ENCODE peak calls at places on chromosomes 6 and 20, in four cellular contexts. V is tibial artery, E is GM12865, Z is astrocyte. T is an unnamed sample.

GRCh38 chr20:50594591-50595432 is 84.6 kb downstream of the PTPN1 start:
- DNase-seq in V (no peak), E (peak; percentile 38), Z (no peak), T (peak; percentile 51)

GRCh38 chr20:17985388-17986018 is 16.7 kb downstream of the MGME1 start:
- DNase-seq in V (no peak), E (no peak), Z (no peak), T (no peak)

GRCh38 chr6:133764011-133764812 is 124.7 kb upstream of the TCF21 start:
- DNase-seq in V (no peak), E (no peak), Z (peak; percentile 79), T (no peak)

GRCh38 chr6:41586564-41586963 is 40.4 kb downstream of the FOXP4 start:
- DNase-seq in V (no peak), E (no peak), Z (no peak), T (no peak)

GRCh38 chr6:157911278-157911677 is 70.4 kb upstream of the SYNJ2 start:
- DNase-seq in V (no peak), E (no peak), Z (no peak), T (no peak)

GRCh38 chr20:3313681-3314080 is 74.7 kb upstream of the SLC4A11 start:
- DNase-seq in V (no peak), E (no peak), Z (no peak), T (no peak)

GRCh38 chr6:98579089-98579488 is 255.3 kb upstream of the POU3F2 start:
- DNase-seq in V (no peak), E (no peak), Z (peak; percentile 81), T (no peak)

GRCh38 chr20:39946053-39946810 is 742.8 kb downstream of the MAFB start:
- DNase-seq in V (no peak), E (peak; percentile 14), Z (no peak), T (no peak)

GRCh38 chr6:136039185-136039584 is 187.7 kb downstream of the PDE7B start:
- DNase-seq in V (no peak), E (no peak), Z (no peak), T (no peak)

GRCh38 chr6:134074151-134074712 is 21.8 kb upstream of the SLC2A12 start:
- DNase-seq in V (no peak), E (no peak), Z (no peak), T (no peak)

GRCh38 chr6:87297115-87297514 is 25.3 kb upstream of the SMIM8 start:
- DNase-seq in V (no peak), E (no peak), Z (no peak), T (no peak)

GRCh38 chr20:55888655-55889054 is 116.7 kb downstream of the CBLN4 start:
- DNase-seq in V (no peak), E (no peak), Z (no peak), T (no peak)

DNA sequence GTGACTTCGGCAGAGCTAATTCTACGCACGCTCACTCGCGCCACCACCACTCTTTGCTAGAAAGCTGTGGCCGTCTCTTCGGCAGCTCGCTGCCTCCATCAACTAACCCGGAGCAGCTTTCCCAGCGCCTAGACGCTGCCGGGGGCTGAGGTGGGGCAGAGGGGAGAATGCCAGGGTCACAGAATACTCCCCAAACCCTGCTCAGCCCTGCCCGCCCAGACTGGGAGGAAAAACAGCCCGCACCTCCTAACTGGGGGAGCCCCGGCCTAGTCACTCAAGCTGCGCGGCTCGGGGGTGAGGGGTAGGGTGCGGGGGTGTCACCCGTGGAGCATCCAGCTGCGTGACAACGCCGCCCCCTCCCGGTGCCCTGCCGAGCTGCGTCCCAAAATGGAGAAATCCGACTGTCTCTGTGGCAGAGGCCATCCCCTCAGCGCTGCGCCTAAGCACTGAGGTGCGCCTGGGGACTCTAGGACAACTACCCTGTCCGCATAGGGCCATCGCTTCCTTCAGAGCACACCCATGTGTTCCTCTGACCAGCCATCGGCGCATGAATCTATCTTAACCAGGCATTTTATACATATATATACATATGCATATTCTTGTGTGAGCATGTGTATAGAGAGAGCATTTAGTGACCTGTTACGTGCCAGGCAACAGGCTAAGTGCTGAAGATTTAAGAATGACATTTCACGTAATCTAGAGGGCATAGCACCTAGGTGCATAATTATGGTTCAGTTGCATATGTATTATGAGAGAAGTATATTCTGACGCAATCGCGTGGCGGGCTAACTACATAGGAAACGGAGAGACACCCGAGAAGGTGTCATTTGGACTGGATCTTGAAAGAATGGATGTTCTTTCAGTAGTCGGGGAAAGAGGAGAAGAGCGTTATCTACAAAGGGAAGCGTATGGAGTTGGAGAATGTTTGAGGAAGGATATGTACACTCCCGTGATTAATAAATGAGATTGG is 1.5 kb upstream of the TENT5A start:
- DNase-seq in V (peak; percentile 94), E (peak; percentile 74), Z (no peak), T (peak; percentile 91)
- TF ChIP-seq CTCF in V (peak; percentile 68), E (peak; percentile 71), Z (peak; percentile 35), T (peak; percentile 77)

GRCh38 chr20:57483287-57484050 is 41.5 kb downstream of the CTCFL start:
- DNase-seq in V (peak; percentile 29), E (peak; percentile 93), Z (no peak), T (peak; percentile 73)
- TF ChIP-seq CTCF in V (no peak), E (no peak), Z (no peak), T (no peak)

DNA sequence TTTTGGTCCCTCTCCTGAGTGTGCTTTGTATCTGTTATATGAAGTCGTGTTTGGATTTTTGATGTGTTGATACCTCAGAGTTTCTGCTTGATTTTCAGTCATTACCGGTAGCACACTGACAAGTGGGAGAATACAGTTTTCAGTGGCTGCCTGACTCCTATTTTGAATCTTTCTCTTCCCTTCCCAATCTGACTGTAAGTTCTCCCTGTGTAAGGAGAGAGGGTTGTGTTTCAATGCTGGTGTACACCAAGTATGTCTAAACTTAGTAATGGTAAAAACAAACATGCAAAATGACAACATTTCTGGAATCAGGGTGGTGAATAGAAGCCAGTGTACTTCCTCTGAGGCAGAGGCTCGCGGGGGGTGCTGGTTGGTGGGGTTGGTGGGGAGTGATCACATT is 103.4 kb downstream of the HIVEP1 start:
- DNase-seq in V (no peak), E (peak; percentile 59), Z (no peak), T (no peak)
- TF ChIP-seq CTCF in V (no peak), E (no peak), Z (no peak), T (no peak)

GRCh38 chr20:57289401-57290177 is 23.1 kb upstream of the BMP7 start:
- DNase-seq in V (no peak), E (no peak), Z (no peak), T (no peak)

GRCh38 chr20:57290178-57290484 is 23.7 kb upstream of the BMP7 start:
- DNase-seq in V (no peak), E (no peak), Z (no peak), T (no peak)

GRCh38 chr20:57292611-57293010 is 26.2 kb upstream of the BMP7 start:
- DNase-seq in V (no peak), E (no peak), Z (no peak), T (no peak)

GRCh38 chr20:57291694-57292093 is 25.3 kb upstream of the BMP7 start:
- DNase-seq in V (no peak), E (no peak), Z (no peak), T (no peak)

DNA sequence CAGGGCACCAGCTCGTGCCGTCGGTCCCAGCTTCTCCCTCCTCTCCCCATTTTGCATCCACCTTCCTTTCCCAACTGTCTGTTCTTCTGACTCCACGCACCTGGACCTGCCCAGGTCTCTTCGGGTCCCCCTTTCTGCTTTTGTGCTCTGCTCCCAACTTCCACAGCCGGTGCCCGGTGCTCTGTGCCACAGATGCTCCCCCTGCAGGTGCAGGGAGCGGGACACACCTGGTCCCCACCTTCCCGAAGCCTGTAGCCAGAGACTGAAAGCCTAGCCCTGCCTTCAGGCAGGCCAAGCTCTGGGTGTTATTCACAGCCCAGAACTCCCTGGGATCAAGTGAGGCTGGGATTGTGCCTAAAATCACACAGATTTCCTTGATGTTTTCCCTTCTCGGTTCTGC is 24.6 kb upstream of the BMP7 start:
- DNase-seq in V (no peak), E (no peak), Z (no peak), T (no peak)
- TF ChIP-seq CTCF in V (no peak), E (no peak), Z (no peak), T (no peak)

DNA sequence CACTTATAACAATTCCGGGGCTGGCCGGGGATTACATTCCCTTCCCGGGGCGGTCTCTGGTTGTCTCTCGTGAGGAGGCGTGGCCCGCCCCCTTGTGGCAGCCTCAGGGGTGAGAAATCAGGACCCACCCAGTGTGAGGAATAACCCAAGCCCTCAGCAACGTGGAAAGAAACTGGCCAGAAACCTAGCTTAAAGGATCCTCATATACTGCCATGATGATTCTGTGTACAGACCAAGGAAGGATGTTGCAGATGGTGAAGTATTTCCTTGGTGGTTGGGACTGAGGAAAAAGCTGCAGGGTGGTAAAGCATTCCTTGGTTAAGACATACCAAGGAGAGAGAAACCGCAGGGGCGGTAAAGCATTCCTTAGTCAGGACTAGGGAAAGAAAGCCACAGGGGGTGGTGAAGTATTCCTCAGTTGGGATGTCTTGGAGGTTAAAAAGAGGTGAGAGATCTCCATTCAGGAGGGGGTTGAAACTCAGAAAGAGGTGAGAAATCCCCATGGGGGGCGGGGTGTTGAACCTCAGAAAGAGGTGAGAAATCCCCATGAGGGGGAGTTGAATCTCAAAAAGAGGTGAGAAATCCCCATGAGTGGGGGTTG is 238.2 kb downstream of the RNGTT start:
- DNase-seq in V (no peak), E (peak; percentile 54), Z (peak; percentile 88), T (no peak)
- TF ChIP-seq CTCF in V (no peak), E (no peak), Z (peak; percentile 25), T (no peak)

T was measured in B cell.